ENCODE peak calls at places on chromosomes 5 and 9, in five cellular contexts. W is body of pancreas; O is lower lobe of right lung; Q is T-cell; Y is effector memory CD8-positive, alpha-beta T cell. M is an unnamed sample.

GRCh38 chr9:90300901-90301688 is 341.5 kb downstream of the DIRAS2 start:
- DNase-seq in W (no peak), Y (no peak), O (no peak), Q (no peak), M (no peak)

GRCh38 chr5:175162036-175162435 is 281.9 kb downstream of the DRD1 start:
- DNase-seq in O (no peak), Q (no peak), Y (no peak), W (no peak), M (no peak)

GRCh38 chr5:132483661-132484385 is 6.8 kb downstream of the IRF1 start:
- DNase-seq in Y (no peak), Q (no peak), W (no peak), O (no peak), M (no peak)

GRCh38 chr5:160833806-160834205 is 18.2 kb downstream of the ATP10B start:
- DNase-seq in W (no peak), Y (no peak), Q (no peak), O (no peak), M (no peak)

GRCh38 chr5:78547731-78548189 is 100.8 kb downstream of the LHFPL2 start:
- DNase-seq in O (peak), W (peak), Y (no peak), Q (no peak), M (peak)

GRCh38 chr9:90219548-90220118 is 423.0 kb downstream of the DIRAS2 start:
- DNase-seq in Q (no peak), Y (no peak), W (peak), O (peak), M (no peak)

GRCh38 chr9:135906291-135907005 is 898 bp downstream of the CAMSAP1 start:
- DNase-seq in O (peak), W (peak), Q (no peak), Y (no peak), M (no peak)

GRCh38 chr5:177094224-177095087 is 7.7 kb downstream of the FGFR4 start:
- DNase-seq in O (peak), W (peak), Q (no peak), Y (no peak), M (no peak)

GRCh38 chr5:9516591-9516990 is 29.3 kb downstream of the SEMA5A start:
- DNase-seq in O (no peak), Y (no peak), W (no peak), Q (no peak), M (no peak)

GRCh38 chr5:69129413-69129812 is 35.6 kb downstream of the SLC30A5 start:
- DNase-seq in Y (no peak), O (no peak), Q (no peak), W (no peak), M (no peak)

GRCh38 chr5:167945542-167946384 is 345.7 kb upstream of the WWC1 start:
- DNase-seq in Q (no peak), W (no peak), Y (no peak), O (no peak), M (peak)

GRCh38 chr5:139481122-139481533 is 1.4 kb downstream of the STING1 start:
- DNase-seq in W (no peak), Y (no peak), Q (no peak), O (peak), M (peak)

GRCh38 chr9:121884057-121884512 is 209.0 kb downstream of the TTLL11 start:
- DNase-seq in Q (no peak), W (no peak), O (no peak), Y (no peak), M (no peak)

GRCh38 chr5:115471674-115472073 is 72.9 kb downstream of the FEM1C start:
- DNase-seq in Y (no peak), W (no peak), O (no peak), Q (no peak), M (no peak)

GRCh38 chr5:86838078-86838477 is 220.3 kb downstream of the COX7C start:
- DNase-seq in Q (no peak), W (no peak), O (no peak), Y (no peak), M (no peak)

GRCh38 chr5:95812100-95812472 is 10.4 kb downstream of the GLRX start:
- DNase-seq in Q (no peak), Y (no peak), O (peak), W (no peak), M (peak)

GRCh38 chr9:81292056-81292805 is 397.1 kb downstream of the TLE1 start:
- DNase-seq in O (no peak), W (no peak), Y (no peak), Q (no peak), M (no peak)

GRCh38 chr9:111348821-111349271 is 18.8 kb upstream of the OR2K2 start:
- DNase-seq in Y (no peak), O (no peak), W (no peak), Q (no peak), M (no peak)

GRCh38 chr5:137498301-137498735 is 808 bp downstream of the SPOCK1 start:
- DNase-seq in Q (no peak), Y (no peak), O (no peak), W (peak), M (peak)

GRCh38 chr9:89563511-89564256 is 41.1 kb upstream of the GADD45G start:
- DNase-seq in O (no peak), W (no peak), Y (no peak), Q (no peak), M (no peak)

GRCh38 chr5:62395210-62395950 is 8.3 kb downstream of the DIMT1 start:
- DNase-seq in Y (no peak), O (no peak), Q (no peak), W (no peak), M (no peak)

GRCh38 chr5:12292610-12293204 is 388.5 kb upstream of the CTNND2 start:
- DNase-seq in O (no peak), Q (no peak), W (no peak), Y (no peak), M (no peak)

GRCh38 chr9:116800885-116801284 is 113.8 kb downstream of the TRIM32 start:
- DNase-seq in Y (no peak), W (no peak), O (no peak), Q (no peak), M (no peak)

GRCh38 chr9:92325269-92325990 is at the start of the genes CENPP and NOL8:
- DNase-seq in O (peak), W (peak), Q (peak), Y (peak), M (peak)

GRCh38 chr9:136662656-136663310 is at the start of gene EGFL7:
- DNase-seq in Y (no peak), O (peak), Q (no peak), W (peak), M (no peak)

GRCh38 chr5:123084730-123085605 is 4.1 kb upstream of the PRDM6 start:
- DNase-seq in O (no peak), Y (no peak), Q (no peak), W (no peak), M (no peak)

GRCh38 chr9:122929803-122930354 is 1.4 kb downstream of the ZBTB26 start:
- DNase-seq in W (no peak), Y (no peak), Q (no peak), O (no peak), M (no peak)

GRCh38 chr9:123973590-123974223 is 37.9 kb upstream of the LHX2 start:
- DNase-seq in O (no peak), W (no peak), Y (no peak), Q (no peak), M (no peak)

GRCh38 chr5:56481147-56481997 is 248.2 kb upstream of the ANKRD55 start:
- DNase-seq in W (peak), Y (no peak), O (peak), Q (peak), M (peak)

GRCh38 chr5:109857405-109858031 is 167.8 kb downstream of the MAN2A1 start:
- DNase-seq in O (no peak), Q (no peak), Y (no peak), W (peak), M (no peak)

GRCh38 chr5:114308508-114308907 is 53.4 kb upstream of the KCNN2 start:
- DNase-seq in Q (no peak), W (no peak), O (no peak), Y (no peak), M (no peak)

GRCh38 chr5:153827407-153827806 is 211.3 kb downstream of the FAM114A2 start:
- DNase-seq in W (no peak), Q (no peak), Y (no peak), O (no peak), M (no peak)

GRCh38 chr5:39076757-39077475 is 2.7 kb upstream of the RICTOR start:
- DNase-seq in O (no peak), Y (no peak), Q (no peak), W (no peak), M (no peak)

GRCh38 chr9:95087659-95088242 is 229.8 kb downstream of the FANCC start:
- DNase-seq in W (peak), O (peak), Y (no peak), Q (no peak), M (peak)

GRCh38 chr9:20320921-20321320 is 301.4 kb downstream of the MLLT3 start:
- DNase-seq in Y (no peak), W (no peak), O (no peak), Q (no peak), M (no peak)

GRCh38 chr5:83124593-83124992 is 47.2 kb downstream of the XRCC4 start:
- DNase-seq in Y (no peak), O (no peak), W (no peak), Q (no peak), M (no peak)